ENCODE peak calls at places on chromosomes 16 and 17, in six cellular contexts. L, U, V, W, M and Q are unnamed samples. For H3K4me1, the result is how much of the 10 kb centered on the place peaks cover.

GRCh38 chr17:57849874-57850754 is at the start of gene MRPS23:
- DNase-seq in L (peak), U (peak), V (peak), W (peak), M (peak), Q (peak)

GRCh38 chr17:19376799-19377198 is 1.5 kb upstream of the MAPK7 start:
- DNase-seq in L (no peak), U (no peak), V (no peak), W (no peak), M (peak), Q (no peak)

GRCh38 chr16:85798901-85799496 is 345 bp downstream of the EMC8 start:
- DNase-seq in L (no peak), U (no peak), V (peak), W (no peak), M (peak), Q (no peak)

GRCh38 chr16:2184346-2184745 is 12.1 kb downstream of the CASKIN1 start:
- DNase-seq in L (no peak), U (no peak), V (no peak), W (no peak), M (no peak), Q (no peak)

GRCh38 chr16:67547423-67548264 is 14.7 kb upstream of the CTCF start:
- DNase-seq in L (no peak), U (no peak), V (no peak), W (no peak), M (no peak), Q (no peak)

GRCh38 chr17:72812823-72813222 is 279.7 kb downstream of the SLC39A11 start:
- DNase-seq in L (no peak), U (no peak), V (peak), W (no peak), M (peak), Q (no peak)

GRCh38 chr17:49388290-49388640 is 26.2 kb upstream of the ZNF652 start:
- DNase-seq in L (no peak), U (no peak), V (no peak), W (no peak), M (no peak), Q (no peak)

GRCh38 chr17:48338720-48339119 is 91.3 kb downstream of the SKAP1 start:
- DNase-seq in L (no peak), U (no peak), V (no peak), W (no peak), M (no peak), Q (no peak)

GRCh38 chr16:1471569-1472194 is 3.1 kb downstream of the CLCN7 start:
- DNase-seq in L (no peak), U (no peak), V (no peak), W (no peak), M (no peak), Q (no peak)

GRCh38 chr17:65920996-65921395 is 270.9 kb downstream of the CEP112 start:
- DNase-seq in L (no peak), U (peak), V (no peak), W (no peak), M (no peak), Q (no peak)

GRCh38 chr17:49390548-49391324 is 23.9 kb downstream of the PHB1 start:
- DNase-seq in L (no peak), U (no peak), V (no peak), W (no peak), M (no peak), Q (no peak)

GRCh38 chr17:48604770-48605329 is at the start of gene HOXB6:
- DNase-seq in L (no peak), U (no peak), V (no peak), W (no peak), M (no peak), Q (no peak)

GRCh38 chr17:31321481-31321880 is at the start of gene EVI2A:
- DNase-seq in L (no peak), U (peak), V (peak), W (peak), M (peak), Q (no peak)

GRCh38 chr16:17420821-17421220 is 49.9 kb downstream of the XYLT1 start:
- DNase-seq in L (no peak), U (no peak), V (peak), W (no peak), M (no peak), Q (no peak)

GRCh38 chr16:88897696-88898425 is 31.4 kb upstream of the PABPN1L start:
- DNase-seq in L (no peak), U (no peak), V (no peak), W (no peak), M (no peak), Q (no peak)

GRCh38 chr16:79299154-79299799 is 301.3 kb downstream of the MAF start:
- DNase-seq in L (peak), U (no peak), V (no peak), W (peak), M (no peak), Q (peak)

GRCh38 chr17:40063034-40063765 is 435 bp downstream of the THRA start:
- DNase-seq in L (no peak), U (peak), V (no peak), W (peak), M (peak), Q (no peak)

GRCh38 chr17:48351916-48352332 is 78.1 kb downstream of the SKAP1 start:
- DNase-seq in L (no peak), U (peak), V (peak), W (peak), M (peak), Q (peak)

GRCh38 chr16:85105475-85105874 is 6.8 kb downstream of the CIBAR2 start:
- DNase-seq in L (no peak), U (no peak), V (no peak), W (no peak), M (no peak), Q (no peak)

GRCh38 chr17:81307636-81308035 is 12.5 kb upstream of the SLC38A10 start:
- DNase-seq in L (no peak), U (no peak), V (no peak), W (no peak), M (no peak), Q (no peak)

GRCh38 chr16:57616241-57616640 is 12.2 kb upstream of the ADGRG1 start:
- DNase-seq in L (no peak), U (no peak), V (no peak), W (no peak), M (no peak), Q (no peak)

GRCh38 chr17:45096141-45096540 is 35.0 kb downstream of the NMT1 start:
- DNase-seq in L (no peak), U (peak), V (no peak), W (peak), M (peak), Q (peak)

GRCh38 chr17:16506188-16506587 is 14.2 kb upstream of the LRRC75A start:
- DNase-seq in L (no peak), U (no peak), V (no peak), W (no peak), M (no peak), Q (no peak)

GRCh38 chr17:16150251-16150859 is 65.0 kb downstream of the NCOR1 start:
- DNase-seq in L (no peak), U (no peak), V (peak), W (no peak), M (peak), Q (no peak)

GRCh38 chr16:31371619-31372484 is 16.9 kb downstream of the ITGAX start:
- DNase-seq in L (no peak), U (no peak), V (no peak), W (no peak), M (no peak), Q (no peak)

GRCh38 chr17:43467981-43468541 is 15.7 kb upstream of the DHX8 start:
- DNase-seq in L (no peak), U (no peak), V (peak), W (peak), M (peak), Q (no peak)

GRCh38 chr17:47131761-47132160 is 57.3 kb downstream of the CDC27 start:
- DNase-seq in L (no peak), U (no peak), V (peak), W (no peak), M (no peak), Q (no peak)

GRCh38 chr17:48104440-48104839 is 3.1 kb upstream of the SNX11 start:
- DNase-seq in L (no peak), U (no peak), V (no peak), W (no peak), M (no peak), Q (no peak)

DNA sequence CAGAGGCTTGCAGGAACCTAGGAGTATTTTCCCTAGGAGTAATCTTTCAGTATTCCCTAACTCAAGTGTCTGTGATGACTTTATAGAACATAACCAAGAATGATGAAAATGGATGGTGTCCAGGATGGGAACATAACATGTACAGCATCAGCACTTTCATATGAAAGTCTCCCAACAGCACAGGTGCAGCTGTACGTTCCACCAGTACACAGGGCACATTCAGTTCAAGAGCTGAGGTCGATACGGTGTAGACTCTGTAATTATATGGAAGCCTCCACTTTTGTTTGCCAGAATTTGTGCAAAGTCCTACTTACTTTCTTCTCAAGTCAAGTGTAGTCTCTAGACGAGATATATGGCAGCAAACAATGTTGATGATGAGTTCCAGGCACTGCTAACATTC is 46.2 kb upstream of the CRYM start:
- DNase-seq in L (no peak), U (no peak), V (no peak), W (no peak), M (no peak), Q (no peak)
- H3K4me3 ChIP-seq in L (no peak), U (no peak), V (no peak), W (no peak), M (no peak), Q (no peak)

DNA sequence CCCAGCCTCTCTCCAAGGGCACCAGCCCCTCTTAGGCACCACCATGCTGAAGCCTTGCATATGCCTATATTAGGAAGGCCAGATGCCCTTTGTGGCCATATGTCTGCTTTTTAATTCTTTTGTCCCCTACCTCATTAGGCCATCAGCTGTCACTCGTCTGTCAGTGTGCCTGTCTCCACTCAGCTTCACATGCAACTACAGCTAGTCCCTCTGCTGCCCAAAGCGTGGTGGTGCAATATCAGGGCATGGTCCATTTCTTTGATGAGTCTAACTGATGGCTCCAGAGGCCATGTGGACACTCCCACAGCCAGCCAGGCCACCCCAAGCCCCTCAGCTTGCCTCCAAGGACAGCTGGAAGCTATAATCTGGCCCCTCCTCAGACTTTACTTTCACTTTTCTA is 36.3 kb downstream of the MYO18A start:
- DNase-seq in L (no peak), U (peak), V (no peak), W (peak), M (no peak), Q (no peak)
- H3K4me1 ChIP-seq in L (under half), U (under half), V (under half), W (under half), M (half or more), Q (under half)

GRCh38 chr16:12083625-12084024 is 107.1 kb downstream of the SNX29 start:
- DNase-seq in L (no peak), U (no peak), V (no peak), W (no peak), M (no peak), Q (no peak)

GRCh38 chr16:12079411-12079965 is 103.0 kb downstream of the SNX29 start:
- DNase-seq in L (no peak), U (no peak), V (no peak), W (no peak), M (no peak), Q (no peak)

GRCh38 chr16:12081048-12081404 is 104.5 kb downstream of the SNX29 start:
- DNase-seq in L (no peak), U (no peak), V (no peak), W (no peak), M (no peak), Q (no peak)

GRCh38 chr16:12084436-12084835 is 107.9 kb downstream of the SNX29 start:
- DNase-seq in L (no peak), U (no peak), V (no peak), W (no peak), M (no peak), Q (no peak)

DNA sequence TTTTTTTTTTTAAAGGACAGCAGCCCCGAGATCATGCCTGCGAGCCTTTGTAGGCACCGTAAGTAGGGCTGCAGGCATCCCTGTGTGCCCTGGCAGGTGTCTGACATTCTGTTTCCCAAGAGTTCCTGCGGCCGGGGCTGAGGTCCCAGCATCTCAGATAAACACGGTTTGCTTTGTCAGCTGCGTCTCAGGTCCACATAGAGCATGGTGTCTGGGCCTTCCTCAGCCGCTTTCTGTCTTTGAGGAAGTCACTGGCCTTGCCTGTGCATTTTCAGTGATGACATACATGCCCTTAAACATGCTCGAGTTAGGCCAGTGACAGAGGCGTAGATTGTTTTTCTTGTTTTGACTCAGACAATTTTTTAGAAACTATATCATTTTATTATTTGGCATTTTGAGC is 105.7 kb downstream of the SNX29 start:
- DNase-seq in L (no peak), U (no peak), V (no peak), W (no peak), M (no peak), Q (no peak)
- H3K9ac ChIP-seq in L (no peak), U (no peak), V (no peak), W (no peak), M (no peak), Q (no peak)

GRCh38 chr17:77472837-77473214 is 332.1 kb downstream of the SEC14L1 start:
- DNase-seq in L (no peak), U (no peak), V (no peak), W (no peak), M (no peak), Q (no peak)
- H3K4me3 ChIP-seq in L (no peak), U (no peak), V (no peak), W (peak), M (no peak), Q (no peak)